ENCODE peak calls at places on chromosomes 12 and 14, in six cellular contexts. One of them, this sample, is unnamed.
A peak's percentile ranks its signal among the peaks of the same experiment; 100 is the strongest.

GRCh38 chr12:47033081-47033480 is 46.3 kb upstream of the PCED1B start:
- DNase-seq in left ventricle myocardium inferior: peak; percentile 26
- DNase-seq in Peyer's patch: no peak
- DNase-seq in heart right ventricle: peak; percentile 11
- DNase-seq in activated CD8-positive, alpha-beta T cell treated with anti-CD3 and anti-CD28 coated beads for 36 hours: no peak
- DNase-seq in GM20000: no peak
- DNase-seq in this sample: no peak

GRCh38 chr14:63039800-63040380 is 5.4 kb downstream of the KCNH5 start:
- DNase-seq in left ventricle myocardium inferior: no peak
- DNase-seq in Peyer's patch: no peak
- DNase-seq in heart right ventricle: no peak
- DNase-seq in activated CD8-positive, alpha-beta T cell treated with anti-CD3 and anti-CD28 coated beads for 36 hours: no peak
- DNase-seq in GM20000: no peak
- DNase-seq in this sample: no peak

GRCh38 chr14:61602733-61603077 is 92.6 kb upstream of the HIF1A start:
- DNase-seq in left ventricle myocardium inferior: no peak
- DNase-seq in Peyer's patch: no peak
- DNase-seq in heart right ventricle: no peak
- DNase-seq in activated CD8-positive, alpha-beta T cell treated with anti-CD3 and anti-CD28 coated beads for 36 hours: no peak
- DNase-seq in GM20000: no peak
- DNase-seq in this sample: no peak

GRCh38 chr12:46464863-46465262 is 92.3 kb upstream of the SLC38A2 start:
- DNase-seq in left ventricle myocardium inferior: no peak
- DNase-seq in Peyer's patch: no peak
- DNase-seq in heart right ventricle: no peak
- DNase-seq in activated CD8-positive, alpha-beta T cell treated with anti-CD3 and anti-CD28 coated beads for 36 hours: no peak
- DNase-seq in GM20000: no peak
- DNase-seq in this sample: no peak

GRCh38 chr12:32819424-32819823 is 63.7 kb upstream of the YARS2 start:
- DNase-seq in left ventricle myocardium inferior: no peak
- DNase-seq in Peyer's patch: no peak
- DNase-seq in heart right ventricle: no peak
- DNase-seq in activated CD8-positive, alpha-beta T cell treated with anti-CD3 and anti-CD28 coated beads for 36 hours: no peak
- DNase-seq in GM20000: no peak
- DNase-seq in this sample: no peak

GRCh38 chr12:86724716-86725115 is 468.5 kb upstream of the MGAT4C start:
- DNase-seq in left ventricle myocardium inferior: no peak
- DNase-seq in Peyer's patch: no peak
- DNase-seq in heart right ventricle: no peak
- DNase-seq in activated CD8-positive, alpha-beta T cell treated with anti-CD3 and anti-CD28 coated beads for 36 hours: no peak
- DNase-seq in GM20000: no peak
- DNase-seq in this sample: no peak

GRCh38 chr14:38930022-38930421 is 173.0 kb downstream of the SEC23A start:
- DNase-seq in left ventricle myocardium inferior: no peak
- DNase-seq in Peyer's patch: no peak
- DNase-seq in heart right ventricle: no peak
- DNase-seq in activated CD8-positive, alpha-beta T cell treated with anti-CD3 and anti-CD28 coated beads for 36 hours: no peak
- DNase-seq in GM20000: no peak
- DNase-seq in this sample: no peak

GRCh38 chr12:31117203-31118011 is 43.7 kb downstream of the DDX11 start:
- DNase-seq in left ventricle myocardium inferior: no peak
- DNase-seq in Peyer's patch: peak; percentile 80
- DNase-seq in heart right ventricle: no peak
- DNase-seq in activated CD8-positive, alpha-beta T cell treated with anti-CD3 and anti-CD28 coated beads for 36 hours: peak; percentile 63
- DNase-seq in GM20000: peak; percentile 71
- DNase-seq in this sample: peak; percentile 65

GRCh38 chr12:107283652-107284051 is 190.3 kb upstream of the CRY1 start:
- DNase-seq in left ventricle myocardium inferior: no peak
- DNase-seq in Peyer's patch: no peak
- DNase-seq in heart right ventricle: no peak
- DNase-seq in activated CD8-positive, alpha-beta T cell treated with anti-CD3 and anti-CD28 coated beads for 36 hours: no peak
- DNase-seq in GM20000: no peak
- DNase-seq in this sample: no peak

GRCh38 chr12:83827193-83827592 is 1085.4 kb downstream of the SLC6A15 start:
- DNase-seq in left ventricle myocardium inferior: no peak
- DNase-seq in Peyer's patch: no peak
- DNase-seq in heart right ventricle: no peak
- DNase-seq in activated CD8-positive, alpha-beta T cell treated with anti-CD3 and anti-CD28 coated beads for 36 hours: no peak
- DNase-seq in GM20000: no peak
- DNase-seq in this sample: no peak

GRCh38 chr12:60977966-60978365 is 1282.2 kb upstream of the USP15 start:
- DNase-seq in left ventricle myocardium inferior: no peak
- DNase-seq in Peyer's patch: no peak
- DNase-seq in heart right ventricle: no peak
- DNase-seq in activated CD8-positive, alpha-beta T cell treated with anti-CD3 and anti-CD28 coated beads for 36 hours: no peak
- DNase-seq in GM20000: no peak
- DNase-seq in this sample: no peak

GRCh38 chr12:109288571-109288970 is 20.5 kb downstream of the FOXN4 start:
- DNase-seq in left ventricle myocardium inferior: no peak
- DNase-seq in Peyer's patch: no peak
- DNase-seq in heart right ventricle: no peak
- DNase-seq in activated CD8-positive, alpha-beta T cell treated with anti-CD3 and anti-CD28 coated beads for 36 hours: no peak
- DNase-seq in GM20000: no peak
- DNase-seq in this sample: no peak

GRCh38 chr12:51160814-51161459 is 12.0 kb downstream of the TFCP2 start:
- DNase-seq in left ventricle myocardium inferior: no peak
- DNase-seq in Peyer's patch: no peak
- DNase-seq in heart right ventricle: no peak
- DNase-seq in activated CD8-positive, alpha-beta T cell treated with anti-CD3 and anti-CD28 coated beads for 36 hours: no peak
- DNase-seq in GM20000: no peak
- DNase-seq in this sample: no peak

GRCh38 chr14:95150910-95151309 is 6.4 kb downstream of the DICER1 start:
- DNase-seq in left ventricle myocardium inferior: no peak
- DNase-seq in Peyer's patch: no peak
- DNase-seq in heart right ventricle: no peak
- DNase-seq in activated CD8-positive, alpha-beta T cell treated with anti-CD3 and anti-CD28 coated beads for 36 hours: no peak
- DNase-seq in GM20000: no peak
- DNase-seq in this sample: no peak

GRCh38 chr14:68248481-68249255 is 429.1 kb downstream of the RAD51B start:
- DNase-seq in left ventricle myocardium inferior: no peak
- DNase-seq in Peyer's patch: no peak
- DNase-seq in heart right ventricle: peak; percentile 23
- DNase-seq in activated CD8-positive, alpha-beta T cell treated with anti-CD3 and anti-CD28 coated beads for 36 hours: no peak
- DNase-seq in GM20000: peak; percentile 45
- DNase-seq in this sample: peak; percentile 47

GRCh38 chr14:32366256-32366655 is 37.2 kb downstream of the AKAP6 start:
- DNase-seq in left ventricle myocardium inferior: no peak
- DNase-seq in Peyer's patch: no peak
- DNase-seq in heart right ventricle: no peak
- DNase-seq in activated CD8-positive, alpha-beta T cell treated with anti-CD3 and anti-CD28 coated beads for 36 hours: no peak
- DNase-seq in GM20000: no peak
- DNase-seq in this sample: no peak
- TF ChIP-seq CTCF in left ventricle myocardium inferior: peak; percentile 27
- TF ChIP-seq CTCF in Peyer's patch: no peak
- TF ChIP-seq CTCF in heart right ventricle: peak; percentile 33
- TF ChIP-seq CTCF in activated CD8-positive, alpha-beta T cell treated with anti-CD3 and anti-CD28 coated beads for 36 hours: no peak
- TF ChIP-seq CTCF in GM20000: no peak
- TF ChIP-seq CTCF in this sample: no peak

GRCh38 chr12:22282283-22282682 is 52.2 kb downstream of the ST8SIA1 start:
- DNase-seq in left ventricle myocardium inferior: no peak
- DNase-seq in Peyer's patch: no peak
- DNase-seq in heart right ventricle: no peak
- DNase-seq in activated CD8-positive, alpha-beta T cell treated with anti-CD3 and anti-CD28 coated beads for 36 hours: no peak
- DNase-seq in GM20000: no peak
- DNase-seq in this sample: no peak

GRCh38 chr12:22283006-22283506 is 51.5 kb downstream of the ST8SIA1 start:
- DNase-seq in left ventricle myocardium inferior: no peak
- DNase-seq in Peyer's patch: no peak
- DNase-seq in heart right ventricle: no peak
- DNase-seq in activated CD8-positive, alpha-beta T cell treated with anti-CD3 and anti-CD28 coated beads for 36 hours: no peak
- DNase-seq in GM20000: no peak
- DNase-seq in this sample: no peak

GRCh38 chr12:22285871-22286270 is 48.6 kb downstream of the ST8SIA1 start:
- DNase-seq in left ventricle myocardium inferior: no peak
- DNase-seq in Peyer's patch: no peak
- DNase-seq in heart right ventricle: no peak
- DNase-seq in activated CD8-positive, alpha-beta T cell treated with anti-CD3 and anti-CD28 coated beads for 36 hours: no peak
- DNase-seq in GM20000: no peak
- DNase-seq in this sample: no peak

GRCh38 chr12:22284871-22285270 is 49.6 kb downstream of the ST8SIA1 start:
- DNase-seq in left ventricle myocardium inferior: no peak
- DNase-seq in Peyer's patch: no peak
- DNase-seq in heart right ventricle: no peak
- DNase-seq in activated CD8-positive, alpha-beta T cell treated with anti-CD3 and anti-CD28 coated beads for 36 hours: no peak
- DNase-seq in GM20000: no peak
- DNase-seq in this sample: no peak

GRCh38 chr12:22283508-22283907 is 51.0 kb downstream of the ST8SIA1 start:
- DNase-seq in left ventricle myocardium inferior: no peak
- DNase-seq in Peyer's patch: no peak
- DNase-seq in heart right ventricle: no peak
- DNase-seq in activated CD8-positive, alpha-beta T cell treated with anti-CD3 and anti-CD28 coated beads for 36 hours: no peak
- DNase-seq in GM20000: no peak
- DNase-seq in this sample: no peak
- TF ChIP-seq CTCF in left ventricle myocardium inferior: no peak
- TF ChIP-seq CTCF in Peyer's patch: no peak
- TF ChIP-seq CTCF in heart right ventricle: no peak
- TF ChIP-seq CTCF in activated CD8-positive, alpha-beta T cell treated with anti-CD3 and anti-CD28 coated beads for 36 hours: no peak
- TF ChIP-seq CTCF in GM20000: no peak
- TF ChIP-seq CTCF in this sample: no peak

GRCh38 chr12:120841525-120841924 is 62.6 kb downstream of the SPPL3 start:
- DNase-seq in left ventricle myocardium inferior: no peak
- DNase-seq in Peyer's patch: no peak
- DNase-seq in heart right ventricle: no peak
- DNase-seq in activated CD8-positive, alpha-beta T cell treated with anti-CD3 and anti-CD28 coated beads for 36 hours: no peak
- DNase-seq in GM20000: no peak
- DNase-seq in this sample: no peak

GRCh38 chr12:120843472-120843871 is 60.7 kb downstream of the SPPL3 start:
- DNase-seq in left ventricle myocardium inferior: no peak
- DNase-seq in Peyer's patch: no peak
- DNase-seq in heart right ventricle: no peak
- DNase-seq in activated CD8-positive, alpha-beta T cell treated with anti-CD3 and anti-CD28 coated beads for 36 hours: no peak
- DNase-seq in GM20000: no peak
- DNase-seq in this sample: no peak

GRCh38 chr12:120844768-120845449 is 59.2 kb downstream of the SPPL3 start:
- DNase-seq in left ventricle myocardium inferior: no peak
- DNase-seq in Peyer's patch: no peak
- DNase-seq in heart right ventricle: no peak
- DNase-seq in activated CD8-positive, alpha-beta T cell treated with anti-CD3 and anti-CD28 coated beads for 36 hours: no peak
- DNase-seq in GM20000: no peak
- DNase-seq in this sample: no peak

GRCh38 chr12:120844297-120844696 is 59.9 kb downstream of the SPPL3 start:
- DNase-seq in left ventricle myocardium inferior: no peak
- DNase-seq in Peyer's patch: no peak
- DNase-seq in heart right ventricle: no peak
- DNase-seq in activated CD8-positive, alpha-beta T cell treated with anti-CD3 and anti-CD28 coated beads for 36 hours: no peak
- DNase-seq in GM20000: no peak
- DNase-seq in this sample: no peak

DNA sequence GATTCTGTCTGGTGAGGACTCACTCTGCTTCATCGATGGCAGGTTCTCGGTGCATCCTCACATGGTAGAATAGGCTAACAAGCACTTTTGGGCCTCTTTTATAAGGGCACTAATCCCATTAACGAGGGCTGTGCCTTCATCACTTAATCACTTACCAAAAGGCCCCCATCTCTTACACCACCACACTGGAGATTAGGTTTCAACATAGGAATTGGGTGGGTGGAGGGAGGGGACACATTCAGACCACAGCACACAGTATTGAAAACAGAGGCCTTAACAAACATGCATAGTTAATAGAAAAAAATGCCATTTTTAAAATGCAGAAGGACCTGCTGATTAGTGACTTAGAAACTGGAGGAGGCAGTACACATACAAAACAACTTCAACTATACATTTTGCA is 61.6 kb downstream of the SPPL3 start:
- DNase-seq in left ventricle myocardium inferior: no peak
- DNase-seq in Peyer's patch: no peak
- DNase-seq in heart right ventricle: no peak
- DNase-seq in activated CD8-positive, alpha-beta T cell treated with anti-CD3 and anti-CD28 coated beads for 36 hours: no peak
- DNase-seq in GM20000: no peak
- DNase-seq in this sample: no peak
- TF ChIP-seq CTCF in left ventricle myocardium inferior: no peak
- TF ChIP-seq CTCF in Peyer's patch: no peak
- TF ChIP-seq CTCF in heart right ventricle: no peak
- TF ChIP-seq CTCF in activated CD8-positive, alpha-beta T cell treated with anti-CD3 and anti-CD28 coated beads for 36 hours: no peak
- TF ChIP-seq CTCF in GM20000: no peak
- TF ChIP-seq CTCF in this sample: no peak

DNA sequence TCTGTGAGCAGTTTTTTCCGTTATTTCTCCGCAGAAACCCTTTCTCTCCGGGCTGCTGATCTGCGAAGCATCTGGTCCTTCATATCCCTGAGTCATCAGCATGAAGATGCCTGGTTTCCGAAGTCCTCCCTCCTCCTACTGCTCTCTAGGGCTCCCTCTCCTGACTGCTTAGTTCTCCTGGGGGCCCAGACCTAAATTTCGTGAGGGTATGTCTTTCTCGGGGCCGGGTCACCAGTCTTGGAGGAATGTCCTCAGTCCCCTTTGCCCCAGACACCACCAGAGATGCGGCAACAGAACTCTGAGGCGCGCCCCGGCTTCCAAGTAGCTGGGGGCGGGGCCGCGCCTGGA is 622 bp upstream of the BICDL1 start:
- DNase-seq in left ventricle myocardium inferior: no peak
- DNase-seq in Peyer's patch: no peak
- DNase-seq in heart right ventricle: no peak
- DNase-seq in activated CD8-positive, alpha-beta T cell treated with anti-CD3 and anti-CD28 coated beads for 36 hours: no peak
- DNase-seq in GM20000: no peak
- DNase-seq in this sample: no peak
- TF ChIP-seq CTCF in left ventricle myocardium inferior: no peak
- TF ChIP-seq CTCF in Peyer's patch: peak; percentile 3
- TF ChIP-seq CTCF in heart right ventricle: no peak
- TF ChIP-seq CTCF in activated CD8-positive, alpha-beta T cell treated with anti-CD3 and anti-CD28 coated beads for 36 hours: peak; percentile 26
- TF ChIP-seq CTCF in GM20000: peak; percentile 4
- TF ChIP-seq CTCF in this sample: peak; percentile 29

DNA sequence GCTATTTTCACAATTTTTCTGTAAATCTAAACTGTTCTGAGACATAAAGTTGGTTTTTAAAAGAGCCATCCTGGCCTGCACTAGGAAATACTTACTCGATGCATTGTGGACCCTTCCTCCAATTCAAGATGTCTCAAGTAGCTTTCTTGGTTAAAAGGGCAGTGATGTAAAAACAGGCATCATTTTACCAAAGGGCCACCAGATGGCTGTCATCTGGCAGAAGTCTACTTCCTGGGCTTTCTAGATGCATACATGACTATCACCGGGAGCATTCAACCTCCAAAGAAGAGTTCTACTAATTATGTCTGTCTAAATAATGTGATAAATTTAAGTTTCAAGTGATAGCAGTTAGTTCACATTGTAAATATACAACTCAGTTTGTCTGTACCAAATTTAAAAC is 96.8 kb upstream of the FRMD6 start:
- DNase-seq in left ventricle myocardium inferior: no peak
- DNase-seq in Peyer's patch: no peak
- DNase-seq in heart right ventricle: no peak
- DNase-seq in activated CD8-positive, alpha-beta T cell treated with anti-CD3 and anti-CD28 coated beads for 36 hours: no peak
- DNase-seq in GM20000: peak; percentile 21
- DNase-seq in this sample: no peak
- TF ChIP-seq CTCF in left ventricle myocardium inferior: no peak
- TF ChIP-seq CTCF in Peyer's patch: no peak
- TF ChIP-seq CTCF in heart right ventricle: no peak
- TF ChIP-seq CTCF in activated CD8-positive, alpha-beta T cell treated with anti-CD3 and anti-CD28 coated beads for 36 hours: no peak
- TF ChIP-seq CTCF in GM20000: no peak
- TF ChIP-seq CTCF in this sample: no peak

This sample was measured in GM10248.